ENCODE peak calls at places on chromosomes 16 and 17, in six cellular contexts. D is tibial artery, J is right cardiac atrium, G is suprapubic skin, W is iPS DF 6.9, H is GM12878. U is an unnamed sample.

GRCh38 chr17:66834919-66835454 is at the start of gene CACNG5:
- DNase-seq in J (no peak), G (no peak), W (no peak), D (no peak), H (no peak), U (no peak)

GRCh38 chr17:68175416-68175815 is 72.4 kb upstream of the AMZ2 start:
- DNase-seq in W (no peak), D (no peak), H (no peak), J (no peak), G (no peak), U (no peak)

GRCh38 chr16:46650224-46650623 is 29.0 kb upstream of the SHCBP1 start:
- DNase-seq in W (no peak), H (no peak), G (no peak), D (no peak), J (no peak), U (no peak)

GRCh38 chr16:69566437-69567030 is 768 bp downstream of the NFAT5 start:
- DNase-seq in G (no peak), J (peak; percentile 75), W (no peak), D (peak; percentile 74), H (no peak), U (peak; percentile 89)

GRCh38 chr17:69492410-69493071 is 78.0 kb downstream of the MAP2K6 start:
- DNase-seq in W (peak; percentile 25), D (no peak), H (no peak), J (no peak), G (no peak), U (no peak)

GRCh38 chr16:56312028-56312300 is 113.4 kb downstream of the AMFR start:
- DNase-seq in J (no peak), G (no peak), D (no peak), H (no peak), W (no peak), U (no peak)

GRCh38 chr16:29898786-29899515 is 399 bp downstream of the SEZ6L2 start:
- DNase-seq in D (no peak), J (no peak), W (no peak), H (no peak), G (no peak), U (no peak)

GRCh38 chr16:82280867-82281266 is 110.8 kb upstream of the MPHOSPH6 start:
- DNase-seq in D (no peak), G (no peak), J (no peak), W (no peak), H (no peak), U (no peak)

DNA sequence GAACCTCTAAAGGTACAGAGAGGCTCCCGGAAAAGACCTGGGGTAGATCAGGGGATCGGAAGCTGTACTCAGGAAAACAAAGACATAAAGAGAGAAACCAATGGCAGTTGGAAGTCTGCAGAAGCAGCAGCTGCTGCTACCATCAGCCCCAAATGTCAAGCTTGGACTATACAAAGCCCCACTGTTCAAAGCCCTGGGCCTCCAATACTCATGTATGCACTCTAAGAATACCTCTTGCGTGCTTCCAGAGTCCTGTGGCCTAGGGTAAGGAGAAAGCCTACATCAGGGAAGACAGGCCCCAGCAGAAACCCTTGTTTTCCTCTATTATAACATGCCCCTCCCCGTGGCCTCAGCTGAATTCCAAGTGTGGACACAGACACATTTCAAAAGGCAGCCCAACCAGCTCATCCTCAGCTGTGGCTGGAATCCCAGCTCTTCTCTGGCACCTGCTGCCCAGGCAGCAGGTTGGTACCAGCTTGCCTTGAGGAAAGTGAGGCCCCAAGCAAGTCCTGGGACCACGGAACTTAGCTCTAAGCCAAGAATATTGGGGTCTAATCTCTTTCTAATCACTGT is 19.3 kb upstream of the MTMR4 start:
- DNase-seq in H (no peak), G (no peak), J (no peak), W (no peak), D (no peak), U (no peak)
- H3K4me1 ChIP-seq in H (no peaks in the 10 kb centered on the region), G (peaks cover 22% of the 10 kb centered on the region), J (peaks cover 24% of the 10 kb centered on the region), W (peaks cover 5% of the 10 kb centered on the region), D (peaks cover 36% of the 10 kb centered on the region), U (no peaks in the 10 kb centered on the region)

GRCh38 chr17:55056530-55056929 is 88.0 kb downstream of the STXBP4 start:
- DNase-seq in W (no peak), H (no peak), G (no peak), D (no peak), J (no peak), U (no peak)

GRCh38 chr17:55053855-55054254 is 85.3 kb downstream of the STXBP4 start:
- DNase-seq in G (no peak), H (no peak), W (no peak), J (no peak), D (no peak), U (no peak)

GRCh38 chr17:55059724-55060123 is 91.2 kb downstream of the STXBP4 start:
- DNase-seq in J (no peak), G (no peak), H (no peak), D (no peak), W (no peak), U (no peak)

GRCh38 chr17:55057184-55057583 is 88.6 kb downstream of the STXBP4 start:
- DNase-seq in J (no peak), H (no peak), W (no peak), G (no peak), D (no peak), U (no peak)

GRCh38 chr17:55054429-55054828 is 85.9 kb downstream of the STXBP4 start:
- DNase-seq in G (no peak), J (no peak), W (no peak), H (no peak), D (no peak), U (no peak)
- H3K27ac ChIP-seq in G (no peak overlapping the region), J (no peak overlapping the region), W (no peak overlapping the region), H (no peak overlapping the region), D (no peak overlapping the region), U (no peak overlapping the region)

GRCh38 chr16:85903576-85903975 is 4.6 kb downstream of the IRF8 start:
- DNase-seq in J (no peak), G (no peak), W (no peak), D (no peak), H (peak; percentile 87), U (no peak)
- H3K27me3 ChIP-seq in J (no peaks in the 10 kb centered on the region), G (peaks cover 64% of the 10 kb centered on the region), W (peaks cover 9% of the 10 kb centered on the region), D (no peaks in the 10 kb centered on the region), H (no peaks in the 10 kb centered on the region), U (no peaks in the 10 kb centered on the region)

GRCh38 chr16:86293897-86294296 is 216.4 kb upstream of the FOXF1 start:
- DNase-seq in G (no peak), D (no peak), J (no peak), W (no peak), H (no peak), U (no peak)

GRCh38 chr16:86296263-86296662 is 214.1 kb upstream of the FOXF1 start:
- DNase-seq in W (no peak), G (peak; percentile 32), J (no peak), D (no peak), H (no peak), U (no peak)

GRCh38 chr16:86292171-86292775 is 218.1 kb upstream of the FOXF1 start:
- DNase-seq in D (no peak), H (no peak), W (no peak), G (no peak), J (no peak), U (no peak)

GRCh38 chr16:86292942-86293341 is 217.4 kb upstream of the FOXF1 start:
- DNase-seq in H (no peak), D (no peak), J (no peak), W (no peak), G (peak; percentile 62), U (no peak)

DNA sequence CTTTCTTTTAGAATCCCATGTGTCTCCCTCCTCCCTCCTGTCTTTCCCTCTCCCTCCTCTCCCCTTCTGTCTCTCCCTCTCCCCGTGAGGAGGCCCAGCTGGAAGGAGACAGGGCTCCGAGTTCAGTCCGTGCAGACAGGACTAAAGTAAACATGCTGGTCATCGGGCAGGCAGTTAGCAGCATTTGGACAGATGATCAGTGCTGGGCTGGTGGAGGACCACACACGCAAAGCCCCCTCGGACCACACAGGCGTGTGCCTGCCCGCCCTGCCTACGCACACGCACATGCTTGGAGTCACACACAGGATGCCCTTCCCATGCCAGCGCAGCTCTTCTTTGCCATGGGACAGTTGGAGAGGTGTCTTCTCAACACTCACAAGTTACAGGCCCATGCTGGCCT is 215.8 kb upstream of the FOXF1 start:
- DNase-seq in G (no peak), H (no peak), W (no peak), J (no peak), D (no peak), U (no peak)
- H3K4me1 ChIP-seq in G (peaks cover 11% of the 10 kb centered on the region), H (no peaks in the 10 kb centered on the region), W (no peaks in the 10 kb centered on the region), J (no peaks in the 10 kb centered on the region), D (peaks cover 5% of the 10 kb centered on the region), U (no peaks in the 10 kb centered on the region)

DNA sequence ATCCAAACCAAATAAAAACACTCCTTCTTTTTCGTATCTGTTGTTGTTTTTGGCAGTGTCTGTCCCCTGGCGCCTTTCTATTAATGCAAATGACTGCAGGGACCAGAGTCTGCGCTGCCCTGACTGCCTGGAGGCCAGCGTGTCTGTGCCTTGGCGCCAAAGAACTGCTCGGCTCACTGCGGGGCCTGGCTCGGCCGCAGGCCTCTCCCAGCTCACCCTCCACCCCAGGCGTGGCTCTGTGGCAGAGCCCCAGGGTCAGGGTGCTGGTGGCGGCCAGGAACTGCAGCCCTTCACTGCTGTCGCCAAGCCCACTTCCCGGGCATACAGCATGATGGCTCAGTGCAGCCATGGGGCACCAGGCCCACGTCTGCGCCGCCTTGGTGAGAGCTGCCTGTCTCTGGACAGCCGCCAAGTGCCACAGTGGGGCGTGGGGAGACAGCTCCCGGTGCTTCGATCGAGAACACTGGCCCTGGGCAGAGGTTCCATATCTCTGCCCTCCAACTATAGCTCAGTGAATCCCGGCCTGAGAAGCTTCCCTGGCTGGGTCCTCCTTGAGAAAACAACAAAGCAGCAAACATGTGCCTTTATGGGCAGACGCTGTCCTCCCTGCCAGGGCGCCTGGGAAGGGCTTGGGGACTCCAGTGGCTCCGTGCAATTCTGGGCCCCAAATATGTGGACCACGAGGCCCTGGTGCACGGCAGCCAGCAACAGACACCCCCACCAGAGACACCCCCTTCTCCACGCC is 11.1 kb downstream of the CANT1 start:
- DNase-seq in D (peak; percentile 67), H (no peak), J (peak; percentile 81), G (peak; percentile 85), W (no peak), U (peak; percentile 88)
- H3K27ac ChIP-seq in D (peak overlapping the region; percentile 87), H (no peak overlapping the region), J (peak overlapping the region; percentile 61), G (peak overlapping the region; percentile 42), W (no peak overlapping the region), U (peak overlapping the region; percentile 94)

GRCh38 chr17:61420128-61420527 is 20.5 kb downstream of the TBX2 start:
- DNase-seq in D (no peak), G (no peak), J (no peak), H (no peak), W (no peak), U (no peak)
- H3K27me3 ChIP-seq in D (no peaks in the 10 kb centered on the region), G (peaks cover 46% of the 10 kb centered on the region), J (no peaks in the 10 kb centered on the region), H (peaks cover 2% of the 10 kb centered on the region), W (no peaks in the 10 kb centered on the region), U (no peaks in the 10 kb centered on the region)

DNA sequence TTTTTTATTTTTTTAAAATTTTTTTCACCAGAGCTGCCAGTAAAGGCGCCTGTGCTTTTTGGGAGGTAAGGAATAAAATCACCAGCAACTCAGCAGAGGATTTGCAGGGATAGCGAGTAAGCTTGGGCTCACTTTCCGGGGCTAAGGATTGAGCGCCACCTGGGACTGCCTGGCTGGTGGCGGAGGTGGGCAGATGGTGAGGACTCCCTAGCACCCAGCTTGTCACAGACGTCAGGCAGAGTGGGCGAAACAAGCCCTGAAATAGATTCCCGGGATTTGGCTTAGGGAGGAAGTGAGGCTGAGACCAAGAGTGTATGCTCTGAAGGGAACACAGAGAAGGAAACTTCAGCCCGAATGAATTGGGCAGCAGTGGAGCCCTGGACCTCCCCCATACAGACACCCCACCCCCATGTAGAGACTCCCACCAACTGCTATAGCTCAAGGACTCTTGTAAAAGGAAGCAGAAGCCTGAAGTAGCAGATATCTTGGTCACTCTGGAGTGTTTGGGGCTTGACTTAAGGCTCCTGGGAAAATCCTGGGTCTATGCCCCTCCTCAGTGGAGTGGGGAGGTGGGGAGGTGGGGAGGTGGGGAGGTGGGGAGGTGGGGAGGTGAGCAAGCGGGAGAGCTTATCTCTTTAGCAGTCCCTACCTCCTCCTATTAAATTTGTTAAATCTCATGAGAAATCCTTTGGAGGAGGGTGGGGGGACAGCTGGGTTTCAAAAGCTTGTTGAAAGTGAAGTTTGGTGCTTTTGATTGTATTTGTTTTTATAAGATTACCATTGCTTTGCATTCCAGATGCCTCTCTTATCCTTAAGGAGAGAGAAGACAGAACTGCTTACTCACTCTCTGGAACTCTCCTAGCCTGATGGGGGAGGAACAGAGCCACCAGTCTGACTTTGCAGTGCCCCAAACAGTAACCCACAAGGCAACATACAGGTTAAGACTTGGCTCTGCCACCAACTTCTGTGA is 8.2 kb downstream of the ARL4D start:
- DNase-seq in G (no peak), H (no peak), D (no peak), J (no peak), W (no peak), U (no peak)
- H3K4me1 ChIP-seq in G (peaks cover 48% of the 10 kb centered on the region), H (peaks cover 4% of the 10 kb centered on the region), D (peaks cover 11% of the 10 kb centered on the region), J (peaks cover 16% of the 10 kb centered on the region), W (peaks cover 3% of the 10 kb centered on the region), U (no peaks in the 10 kb centered on the region)

U was measured in aorta.